ENCODE peak calls at places on chromosomes 11 and 22, in seven cellular contexts. Q is hepatocyte, Z is GM13976, I is AG08396, L is BJ, G is T47D, X is GM13977. P is an unnamed sample.

GRCh38 chr11:69839516-69839915 is 20.3 kb upstream of the FGF3 start:
- DNase-seq in Q (no peak), Z (no peak), I (no peak), L (no peak), G (no peak), X (no peak), P (no peak)

GRCh38 chr11:70212227-70212811 is 9.2 kb downstream of the FADD start:
- DNase-seq in Q (peak), Z (no peak), I (no peak), L (no peak), G (peak), X (no peak), P (no peak)

GRCh38 chr11:12682730-12683500 is 8.7 kb downstream of the TEAD1 start:
- DNase-seq in Q (no peak), Z (no peak), I (no peak), L (no peak), G (no peak), X (no peak), P (no peak)

GRCh38 chr11:10305964-10306918 is 1.4 kb downstream of the ADM start:
- DNase-seq in Q (peak), Z (peak), I (no peak), L (no peak), G (no peak), X (no peak), P (no peak)

GRCh38 chr11:134139873-134140331 is 71.0 kb downstream of the JAM3 start:
- DNase-seq in Q (peak), Z (peak), I (peak), L (peak), G (peak), X (peak), P (peak)

GRCh38 chr11:132205006-132205405 is 834.6 kb downstream of the NTM start:
- DNase-seq in Q (no peak), Z (no peak), I (no peak), L (no peak), G (no peak), X (no peak), P (no peak)

GRCh38 chr11:120137187-120137610 is 714 bp downstream of the TRIM29 start:
- DNase-seq in Q (no peak), Z (peak), I (no peak), L (no peak), G (no peak), X (no peak), P (no peak)

GRCh38 chr11:7901319-7901854 is 29.7 kb downstream of the OR10A6 start:
- DNase-seq in Q (peak), Z (no peak), I (no peak), L (no peak), G (peak), X (no peak), P (no peak)

GRCh38 chr11:111366560-111367410 is 12.3 kb downstream of the POU2AF1 start:
- DNase-seq in Q (no peak), Z (no peak), I (no peak), L (no peak), G (no peak), X (no peak), P (no peak)

GRCh38 chr22:27504360-27504759 is 297.2 kb downstream of the MN1 start:
- DNase-seq in Q (no peak), Z (no peak), I (no peak), L (no peak), G (no peak), X (no peak), P (no peak)